ENCODE peak calls at places on chromosomes 6 and 20, in eight cellular contexts. P is midbrain; A is activated gamma-delta T cell; I is epithelial cell of esophagus; T is omental fat pad; J is stimulated activated naive CD8-positive, alpha-beta T cell treated with anti-CD3 and anti-CD28 coated beads, Interleukin-15, Interleukin-2, amounts not matched to agents 100 U/mL and 50 U/mL, for 24 hours; Z is effector CD4-positive, alpha-beta T cell; M is activated naive CD4-positive, alpha-beta T cell. H is an unnamed sample.

GRCh38 chr6:34233867-34234266 is 2.8 kb upstream of the HMGA1 start:
- DNase-seq in Z (no peak), P (no peak), M (no peak), A (no peak), J (no peak), T (no peak), I (no peak), H (no peak)

GRCh38 chr20:24256307-24256706 is 213.1 kb upstream of the SYNDIG1 start:
- DNase-seq in P (no peak), M (no peak), Z (no peak), T (no peak), A (no peak), I (no peak), J (no peak), H (no peak)

GRCh38 chr20:2093200-2093781 is 8.3 kb upstream of the STK35 start:
- DNase-seq in T (no peak), I (peak), M (no peak), A (no peak), P (no peak), J (peak), Z (no peak), H (peak)

GRCh38 chr6:7604506-7604905 is 14.5 kb downstream of the SNRNP48 start:
- DNase-seq in P (no peak), J (no peak), M (no peak), T (no peak), I (no peak), A (no peak), Z (no peak), H (no peak)

GRCh38 chr20:11777387-11777786 is 140.3 kb upstream of the BTBD3 start:
- DNase-seq in I (no peak), M (no peak), Z (no peak), J (no peak), T (no peak), A (no peak), P (no peak), H (no peak)

GRCh38 chr6:16901777-16902176 is 140.5 kb upstream of the ATXN1 start:
- DNase-seq in I (peak), Z (no peak), M (no peak), T (peak), P (no peak), J (no peak), A (no peak), H (no peak)

GRCh38 chr6:169337881-169338445 is 84.3 kb upstream of the THBS2 start:
- DNase-seq in I (no peak), M (no peak), P (no peak), Z (no peak), T (no peak), J (no peak), A (no peak), H (no peak)

GRCh38 chr6:138809677-138810076 is 13.8 kb downstream of the ECT2L start:
- DNase-seq in M (no peak), I (no peak), J (no peak), P (no peak), Z (no peak), T (no peak), A (no peak), H (no peak)

GRCh38 chr20:24674921-24675605 is 205.6 kb downstream of the SYNDIG1 start:
- DNase-seq in A (no peak), P (no peak), Z (no peak), M (no peak), J (no peak), I (no peak), T (no peak), H (no peak)

GRCh38 chr6:143759666-143760065 is 81.9 kb downstream of the PHACTR2 start:
- DNase-seq in A (no peak), T (no peak), I (peak), J (no peak), M (no peak), Z (no peak), P (no peak), H (no peak)

GRCh38 chr6:116152620-116153019 is 26.7 kb upstream of the COL10A1 start:
- DNase-seq in P (no peak), T (no peak), I (no peak), J (no peak), A (no peak), M (no peak), Z (no peak), H (no peak)

GRCh38 chr6:136468711-136469110 is 81.5 kb downstream of the MAP7 start:
- DNase-seq in M (no peak), I (no peak), P (peak), Z (no peak), T (no peak), J (no peak), A (no peak), H (no peak)

GRCh38 chr6:33297406-33297955 is 1.3 kb downstream of the RGL2 start:
- DNase-seq in I (peak), J (no peak), M (no peak), T (no peak), Z (no peak), A (no peak), P (no peak), H (no peak)

GRCh38 chr6:46704562-46704961 is 16.9 kb downstream of the TDRD6 start:
- DNase-seq in P (peak), Z (no peak), J (no peak), M (no peak), A (no peak), I (peak), T (no peak), H (no peak)